ENCODE peak calls at places on chromosomes 7 and 10, in six cellular contexts. R is mucosa of gallbladder; Q is activated naive CD8-positive, alpha-beta T cell treated with anti-CD3 and anti-CD28 coated beads for 36 hours; M is activated gamma-delta T cell; K is GM03348; O is occipital lobe. E is an unnamed sample.

GRCh38 chr10:128046934-128047251 is 79.3 kb downstream of the MKI67 start:
- DNase-seq in M (no peak), O (no peak), K (no peak), R (no peak), Q (no peak), E (no peak)

GRCh38 chr10:71280825-71281224 is 38.2 kb upstream of the SLC29A3 start:
- DNase-seq in R (no peak), M (no peak), K (no peak), Q (no peak), O (no peak), E (no peak)

GRCh38 chr10:95524358-95525032 is 36.7 kb downstream of the SORBS1 start:
- DNase-seq in Q (no peak), O (no peak), R (no peak), M (no peak), K (no peak), E (no peak)

GRCh38 chr7:44395067-44395466 is 69.7 kb upstream of the CAMK2B start:
- DNase-seq in Q (no peak), R (no peak), M (no peak), O (no peak), K (no peak), E (no peak)

GRCh38 chr7:110148054-110148453 is 942.9 kb upstream of the LRRN3 start:
- DNase-seq in Q (no peak), O (no peak), R (no peak), K (no peak), M (no peak), E (no peak)

GRCh38 chr7:81233208-81233940 is 314.5 kb upstream of the SEMA3C start:
- DNase-seq in M (no peak), R (no peak), Q (no peak), O (no peak), K (peak), E (no peak)

GRCh38 chr10:16717617-16718395 is 99.4 kb downstream of the RSU1 start:
- DNase-seq in K (peak), O (no peak), Q (no peak), R (no peak), M (no peak), E (no peak)

GRCh38 chr10:119634219-119634544 is 17.0 kb upstream of the BAG3 start:
- DNase-seq in Q (no peak), R (no peak), O (no peak), K (no peak), M (no peak), E (no peak)

GRCh38 chr7:121021266-121021969 is 32.9 kb downstream of the CPED1 start:
- DNase-seq in M (no peak), Q (no peak), K (no peak), R (no peak), O (no peak), E (no peak)

GRCh38 chr7:81611805-81612204 is 158.0 kb downstream of the HGF start:
- DNase-seq in O (no peak), Q (no peak), K (no peak), R (no peak), M (no peak), E (no peak)

E was measured in CD4-positive, CD25-positive, alpha-beta regulatory T cell.